ENCODE peak calls at places on chromosomes 1 and 21, in four cellular contexts. C is GM23338, X is heart left ventricle, Z is fibroblast of pulmonary artery. P is an unnamed sample.

GRCh38 chr1:2991753-2992495 is 29.3 kb upstream of the ACTRT2 start:
- DNase-seq in C (no peak), X (peak), Z (no peak), P (no peak)

GRCh38 chr1:155389831-155390230 is 69.1 kb downstream of the RUSC1 start:
- DNase-seq in C (no peak), X (no peak), Z (peak), P (no peak)

GRCh38 chr1:5660141-5660935 is 331.9 kb downstream of the NPHP4 start:
- DNase-seq in C (no peak), X (peak), Z (no peak), P (no peak)

GRCh38 chr1:240999826-241000225 is 357.2 kb downstream of the RGS7 start:
- DNase-seq in C (peak), X (no peak), Z (no peak), P (no peak)

GRCh38 chr1:218480137-218480536 is 135.0 kb downstream of the TGFB2 start:
- DNase-seq in C (no peak), X (peak), Z (peak), P (no peak)

GRCh38 chr1:65812065-65812464 is 19.4 kb downstream of the PDE4B start:
- DNase-seq in C (peak), X (peak), Z (peak), P (no peak)

GRCh38 chr1:37169743-37170275 is 135.5 kb upstream of the GRIK3 start:
- DNase-seq in C (no peak), X (no peak), Z (no peak), P (no peak)

GRCh38 chr1:94926915-94927404 is at the start of gene CNN3:
- DNase-seq in C (peak), X (peak), Z (peak), P (peak)

GRCh38 chr1:109792056-109792831 is 28.5 kb upstream of the EPS8L3 start:
- DNase-seq in C (peak), X (peak), Z (peak), P (no peak)
- TF ChIP-seq CTCF in C (peak), X (peak), Z (peak), P (no peak)

GRCh38 chr1:195345149-195345548 is 1263.1 kb downstream of the KCNT2 start:
- DNase-seq in C (peak), X (no peak), Z (no peak), P (no peak)
- TF ChIP-seq CTCF in C (peak), X (no peak), Z (no peak), P (no peak)

GRCh38 chr1:40980068-40980452 is 564 bp downstream of the CTPS1 start:
- DNase-seq in C (no peak), X (no peak), Z (no peak), P (no peak)

GRCh38 chr1:40977721-40978120 is 1.8 kb upstream of the CTPS1 start:
- DNase-seq in C (peak), X (no peak), Z (peak), P (no peak)

GRCh38 chr1:40980453-40981121 is 1.1 kb downstream of the CTPS1 start:
- DNase-seq in C (peak), X (peak), Z (no peak), P (peak)

GRCh38 chr1:40978886-40979240 is 633 bp upstream of the CTPS1 start:
- DNase-seq in C (peak), X (no peak), Z (no peak), P (peak)

DNA sequence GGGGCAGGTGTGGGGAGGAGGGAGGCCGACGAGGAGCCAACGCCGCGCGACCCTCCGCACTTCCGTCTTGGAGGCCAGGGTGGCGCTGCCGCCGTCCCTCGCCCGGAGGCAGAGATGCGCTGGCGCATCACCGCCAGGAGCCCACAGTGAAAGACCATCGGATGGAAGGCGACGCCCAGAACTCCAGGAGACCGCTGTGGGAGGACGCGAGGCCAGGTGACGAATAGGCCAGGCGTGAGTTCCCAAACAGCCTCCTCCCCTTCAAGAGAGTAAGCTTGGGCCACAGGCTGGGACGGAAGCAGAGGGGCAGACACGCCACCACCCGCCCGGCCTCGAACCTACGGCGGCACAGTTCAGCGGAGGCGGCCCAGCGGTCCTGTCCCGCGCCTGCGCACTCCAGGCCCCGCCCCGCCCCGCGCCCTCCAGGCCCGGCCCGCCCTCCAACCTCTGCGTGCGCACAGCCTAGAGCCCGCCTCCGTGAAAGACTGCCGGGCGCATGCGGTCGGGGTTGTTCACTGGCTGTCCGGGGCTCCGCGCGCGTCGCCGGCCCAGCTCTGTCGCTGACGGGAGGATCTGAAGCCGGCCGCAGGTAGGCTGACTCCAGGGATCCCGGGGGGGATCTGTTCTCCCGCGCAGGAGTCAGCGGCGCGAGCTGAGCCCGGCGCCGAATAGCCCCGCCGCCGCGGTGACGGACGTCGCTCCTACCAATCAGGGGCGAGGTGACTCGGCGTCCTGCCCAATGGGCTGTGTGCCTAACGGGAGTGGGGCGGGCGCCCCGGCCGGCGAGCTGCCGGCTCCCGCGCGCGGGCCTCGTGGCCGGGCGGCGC is at the start of gene CTPS1:
- DNase-seq in C (peak), X (peak), Z (peak), P (peak)
- TF ChIP-seq CTCF in C (peak), X (peak), Z (no peak), P (no peak)

GRCh38 chr1:226663327-226663704 is 75.8 kb downstream of the ITPKB start:
- DNase-seq in C (no peak), X (no peak), Z (no peak), P (no peak)

GRCh38 chr1:226660410-226661182 is 78.5 kb downstream of the ITPKB start:
- DNase-seq in C (no peak), X (peak), Z (peak), P (no peak)

GRCh38 chr1:226661271-226661670 is 77.8 kb downstream of the ITPKB start:
- DNase-seq in C (no peak), X (no peak), Z (no peak), P (no peak)

GRCh38 chr1:226662704-226663326 is 76.3 kb downstream of the ITPKB start:
- DNase-seq in C (no peak), X (peak), Z (peak), P (peak)

GRCh38 chr1:226661965-226662364 is 77.1 kb downstream of the ITPKB start:
- DNase-seq in C (no peak), X (peak), Z (no peak), P (no peak)
- TF ChIP-seq CTCF in C (no peak), X (no peak), Z (no peak), P (no peak)

DNA sequence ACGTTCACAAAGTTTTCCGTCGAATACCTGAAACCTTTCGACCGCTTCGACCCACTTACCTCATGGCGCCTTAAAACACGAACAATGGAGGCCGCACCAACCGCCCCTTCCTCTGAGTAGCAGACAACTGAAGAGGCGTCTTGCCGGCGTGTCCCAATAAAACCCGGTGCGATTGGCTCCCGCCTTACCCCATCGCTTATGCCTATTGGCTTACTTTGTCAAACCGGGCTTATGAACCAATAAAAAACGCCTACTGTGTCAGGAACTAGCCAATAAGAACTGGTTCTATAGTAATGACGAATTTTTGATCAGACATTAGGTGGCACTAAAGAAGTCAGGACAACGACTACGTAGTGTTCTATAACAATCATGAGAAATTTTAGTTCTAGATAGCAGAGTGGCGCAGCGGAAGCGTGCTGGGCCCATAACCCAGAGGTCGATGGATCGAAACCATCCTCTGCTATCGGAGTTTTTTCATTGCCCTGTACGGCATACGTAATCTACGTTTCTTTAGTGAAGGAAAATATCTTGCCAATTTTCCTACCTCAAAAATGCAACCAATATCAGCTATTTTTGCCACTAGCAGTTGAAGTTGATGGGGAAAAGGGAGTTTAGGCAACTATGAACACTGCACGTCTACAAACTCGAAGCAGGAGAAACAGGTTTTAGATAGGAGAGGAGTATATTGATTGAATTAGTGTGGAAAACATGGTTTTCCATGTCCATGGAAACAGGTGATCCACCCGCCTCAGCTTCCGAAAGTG is at the start of gene ILF2:
- DNase-seq in C (peak), X (peak), Z (peak), P (peak)
- TF ChIP-seq CTCF in C (peak), X (peak), Z (peak), P (peak)

GRCh38 chr1:9271268-9271667 is 21.4 kb upstream of the SPSB1 start:
- DNase-seq in C (no peak), X (no peak), Z (no peak), P (no peak)

GRCh38 chr1:9271861-9272595 is 20.7 kb upstream of the SPSB1 start:
- DNase-seq in C (no peak), X (no peak), Z (no peak), P (no peak)

GRCh38 chr1:9275161-9275560 is 17.5 kb upstream of the SPSB1 start:
- DNase-seq in C (no peak), X (no peak), Z (no peak), P (no peak)

GRCh38 chr1:9275567-9276034 is 17.1 kb upstream of the SPSB1 start:
- DNase-seq in C (no peak), X (peak), Z (no peak), P (peak)

GRCh38 chr1:9273177-9273576 is 19.5 kb upstream of the SPSB1 start:
- DNase-seq in C (no peak), X (no peak), Z (no peak), P (no peak)
- TF ChIP-seq CTCF in C (peak), X (no peak), Z (no peak), P (no peak)

GRCh38 chr21:33265664-33266049 is 510 bp upstream of the IL10RB start:
- DNase-seq in C (peak), X (peak), Z (no peak), P (peak)

GRCh38 chr21:33266784-33267135 is 593 bp downstream of the IL10RB start:
- DNase-seq in C (no peak), X (no peak), Z (no peak), P (no peak)

GRCh38 chr21:33264561-33264960 is 1.6 kb upstream of the IL10RB start:
- DNase-seq in C (peak), X (no peak), Z (no peak), P (peak)

GRCh38 chr21:33267250-33267649 is 1.1 kb downstream of the IL10RB start:
- DNase-seq in C (no peak), X (no peak), Z (no peak), P (no peak)

DNA sequence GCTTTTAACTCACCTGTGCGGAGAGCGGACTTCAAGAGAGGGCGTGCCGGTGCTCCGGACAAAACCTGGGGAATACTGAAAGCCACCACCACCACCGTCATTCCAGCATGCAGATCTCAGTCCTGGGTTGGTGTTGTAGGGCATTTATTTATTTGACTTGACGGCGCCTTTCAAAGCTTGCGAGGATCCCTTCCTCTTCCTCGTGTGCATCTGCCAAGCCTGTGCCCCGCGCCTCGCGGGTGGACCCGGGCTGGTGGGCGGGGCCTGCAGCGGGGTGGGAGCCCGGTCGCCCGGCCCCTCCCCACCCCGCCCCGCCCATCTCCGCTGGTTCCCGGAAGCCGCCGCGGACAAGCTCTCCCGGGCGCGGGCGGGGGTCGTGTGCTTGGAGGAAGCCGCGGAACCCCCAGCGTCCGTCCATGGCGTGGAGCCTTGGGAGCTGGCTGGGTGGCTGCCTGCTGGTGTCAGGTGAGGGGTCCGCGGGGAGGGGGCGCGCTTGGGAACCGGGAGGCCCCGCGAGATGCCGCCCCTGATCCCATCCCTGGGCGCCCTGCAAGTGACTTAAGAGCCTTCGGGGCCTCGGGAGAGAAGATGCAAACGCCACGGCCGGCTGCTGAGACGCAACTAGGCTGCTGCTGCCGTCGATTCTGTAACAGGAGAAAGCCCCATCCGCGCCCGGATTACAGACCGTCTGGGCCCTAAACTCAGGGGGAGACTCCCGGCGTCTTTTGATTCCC is at the start of gene IL10RB:
- DNase-seq in C (peak), X (peak), Z (peak), P (peak)
- TF ChIP-seq CTCF in C (no peak), X (no peak), Z (no peak), P (no peak)

P was measured in natural killer cell.